ENCODE peak calls at places on chromosome 14, in six cellular contexts. Y is GM23338, R is HCT116, V is A549, F is HepG2, E is K562. Z is an unnamed sample.

GRCh38 chr14:73238941-73239340 is 1.6 kb downstream of the PAPLN start:
- DNase-seq in R (no peak), V (no peak), Y (no peak), F (no peak), E (no peak), Z (no peak)

GRCh38 chr14:64880382-64881121 is 845 bp upstream of the SPTB start:
- DNase-seq in V (peak; percentile 40), E (peak; percentile 71), Y (peak; percentile 88), F (no peak), R (peak; percentile 26), Z (no peak)

GRCh38 chr14:72040528-72040927 is 108.3 kb downstream of the RGS6 start:
- DNase-seq in F (no peak), E (no peak), V (no peak), Y (no peak), R (no peak), Z (no peak)

GRCh38 chr14:105419055-105419304 is 647 bp upstream of the MTA1 start:
- DNase-seq in F (no peak), V (no peak), Y (no peak), E (no peak), R (no peak), Z (no peak)

GRCh38 chr14:103386632-103387329 is 1.6 kb downstream of the MARK3 start:
- DNase-seq in R (no peak), V (no peak), Y (peak; percentile 37), F (no peak), E (no peak), Z (no peak)

GRCh38 chr14:99423434-99423833 is 57.2 kb downstream of the SETD3 start:
- DNase-seq in F (no peak), Y (no peak), V (no peak), E (no peak), R (no peak), Z (no peak)

GRCh38 chr14:65664436-65664835 is 251.9 kb downstream of the FUT8 start:
- DNase-seq in R (no peak), F (no peak), E (no peak), V (no peak), Y (peak; percentile 65), Z (no peak)

GRCh38 chr14:104771374-104771773 is 18.4 kb downstream of the SIVA1 start:
- DNase-seq in R (no peak), F (no peak), Y (no peak), E (no peak), V (no peak), Z (no peak)

GRCh38 chr14:54845616-54846015 is 57.0 kb downstream of the GCH1 start:
- DNase-seq in F (no peak), E (no peak), R (no peak), Y (no peak), V (no peak), Z (no peak)

GRCh38 chr14:92673601-92674000 is 74.8 kb downstream of the LGMN start:
- DNase-seq in E (no peak), R (no peak), Y (no peak), F (no peak), V (no peak), Z (no peak)

GRCh38 chr14:22494486-22495135 is 94.4 kb downstream of the DAD1 start:
- DNase-seq in R (no peak), F (no peak), E (no peak), Y (peak; percentile 55), V (no peak), Z (no peak)

GRCh38 chr14:68822132-68822651 is 29.3 kb upstream of the ZFP36L1 start:
- DNase-seq in E (no peak), Y (no peak), R (no peak), V (no peak), F (no peak), Z (no peak)

GRCh38 chr14:102901633-102902032 is 20.8 kb upstream of the AMN start:
- DNase-seq in F (no peak), E (no peak), R (no peak), Y (no peak), V (no peak), Z (no peak)

GRCh38 chr14:23076785-23077408 is 18.0 kb downstream of the ACIN1 start:
- DNase-seq in E (no peak), R (no peak), F (peak; percentile 68), V (peak; percentile 33), Y (peak; percentile 74), Z (no peak)

GRCh38 chr14:76109087-76109880 is 42.4 kb upstream of the GPATCH2L start:
- DNase-seq in E (no peak), V (no peak), F (no peak), Y (no peak), R (no peak), Z (no peak)

GRCh38 chr14:67815573-67816235 is 686 bp downstream of the ZFYVE26 start:
- DNase-seq in E (no peak), F (no peak), R (no peak), V (no peak), Y (peak; percentile 27), Z (no peak)

GRCh38 chr14:63650336-63650952 is 8.8 kb upstream of the WDR89 start:
- DNase-seq in V (no peak), F (no peak), Y (no peak), E (no peak), R (no peak), Z (no peak)

GRCh38 chr14:104927432-104927816 is 2.7 kb downstream of the PLD4 start:
- DNase-seq in Y (peak; percentile 13), V (no peak), E (no peak), R (no peak), F (no peak), Z (no peak)

GRCh38 chr14:74804219-74804825 is 41.2 kb downstream of the YLPM1 start:
- DNase-seq in Y (peak; percentile 72), R (peak; percentile 33), E (no peak), V (peak; percentile 50), F (peak; percentile 26), Z (peak; percentile 13)

GRCh38 chr14:64704743-64705405 is 650 bp downstream of the PLEKHG3 start:
- DNase-seq in Y (no peak), E (peak; percentile 13), V (no peak), R (no peak), F (no peak), Z (no peak)

GRCh38 chr14:91363776-91364523 is 53.7 kb downstream of the CCDC88C start:
- DNase-seq in R (no peak), F (no peak), E (peak; percentile 16), Y (no peak), V (no peak), Z (peak; percentile 79)

GRCh38 chr14:69153848-69154208 is 909 bp upstream of the DCAF5 start:
- DNase-seq in F (peak; percentile 9), E (no peak), V (peak; percentile 9), Y (peak; percentile 19), R (no peak), Z (no peak)

GRCh38 chr14:36952702-36953101 is 219.7 kb downstream of the SLC25A21 start:
- DNase-seq in Y (no peak), V (peak; percentile 64), R (peak; percentile 34), F (no peak), E (no peak), Z (no peak)

GRCh38 chr14:88168025-88168424 is 155.0 kb downstream of the KCNK10 start:
- DNase-seq in R (no peak), V (no peak), F (no peak), Y (no peak), E (no peak), Z (no peak)

GRCh38 chr14:81710232-81710845 is 176.7 kb upstream of the SEL1L start:
- DNase-seq in R (peak; percentile 16), Y (peak; percentile 71), E (no peak), V (peak; percentile 41), F (peak; percentile 42), Z (peak; percentile 54)
- TF ChIP-seq CTCF in R (peak; percentile 57), Y (peak; percentile 94), E (peak; percentile 33), V (peak; percentile 45), F (peak; percentile 76), Z (peak; percentile 46)

GRCh38 chr14:81129242-81129641 is 91.5 kb downstream of the GTF2A1 start:
- DNase-seq in V (no peak), R (no peak), Y (no peak), F (no peak), E (no peak), Z (no peak)

GRCh38 chr14:81132492-81132891 is 88.3 kb downstream of the GTF2A1 start:
- DNase-seq in R (no peak), E (no peak), V (no peak), Y (no peak), F (no peak), Z (no peak)

GRCh38 chr14:81125536-81125935 is 95.2 kb downstream of the GTF2A1 start:
- DNase-seq in R (no peak), V (no peak), E (no peak), Y (no peak), F (no peak), Z (no peak)

GRCh38 chr14:81122326-81122725 is 98.4 kb downstream of the GTF2A1 start:
- DNase-seq in E (no peak), F (no peak), R (no peak), Y (no peak), V (no peak), Z (no peak)

GRCh38 chr14:81127785-81128184 is 93.0 kb downstream of the GTF2A1 start:
- DNase-seq in R (no peak), Y (no peak), V (no peak), E (no peak), F (no peak), Z (no peak)
- TF ChIP-seq REST in R (no peak), Y (no peak), V (no peak), E (no peak), F (no peak), Z (no peak)

DNA sequence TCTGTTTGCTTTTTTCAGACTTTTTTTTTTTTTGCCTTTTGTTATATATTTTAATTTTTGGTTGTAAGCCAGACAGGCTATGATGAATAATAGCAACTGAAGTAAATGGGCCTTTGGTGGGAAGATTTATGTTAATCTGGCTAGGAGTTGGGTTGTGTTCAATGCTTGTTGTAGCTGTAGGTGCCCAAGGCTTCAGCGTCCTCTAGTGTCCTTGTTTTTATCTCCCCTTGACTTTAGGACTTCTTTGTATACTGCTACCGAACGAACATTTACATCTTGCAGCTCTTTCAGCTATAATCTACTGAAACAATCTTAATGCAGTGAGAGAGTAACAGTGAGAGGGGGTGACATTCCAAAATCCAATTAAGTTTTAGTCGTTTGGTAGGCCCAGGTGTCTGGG is 848.4 kb upstream of the FBXO33 start:
- DNase-seq in V (no peak), R (no peak), E (no peak), F (no peak), Y (no peak), Z (no peak)
- TF ChIP-seq CTCF in V (no peak), R (no peak), E (no peak), F (peak; percentile 23), Y (peak; percentile 37), Z (no peak)

GRCh38 chr14:95507174-95507573 is 9.3 kb downstream of the SYNE3 start:
- DNase-seq in V (no peak), Y (no peak), R (no peak), E (peak; percentile 50), F (no peak), Z (peak; percentile 99)
- TF ChIP-seq REST in V (no peak), Y (no peak), R (no peak), E (no peak), F (no peak), Z (no peak)

GRCh38 chr14:61368061-61368710 is 46.8 kb downstream of the PRKCH start:
- DNase-seq in R (no peak), V (no peak), F (no peak), Y (no peak), E (no peak), Z (no peak)
- TF ChIP-seq CTCF in R (no peak), V (no peak), F (no peak), Y (no peak), E (no peak), Z (no peak)

GRCh38 chr14:28707814-28708213 is 58.8 kb upstream of the FOXG1 start:
- DNase-seq in Y (no peak), V (no peak), R (no peak), F (no peak), E (no peak), Z (no peak)
- TF ChIP-seq REST in Y (no peak), V (no peak), R (no peak), F (no peak), E (no peak), Z (no peak)

Z was measured in HL-60.